ENCODE peak calls at places on chromosomes 4 and X, in five cellular contexts. G is tibial nerve, D is mesendoderm, L is IMR-90, X is colonic mucosa. A is an unnamed sample.
A peak's percentile ranks its signal among the peaks of the same experiment; 100 is the strongest.

GRCh38 chr4:6463311-6464289 is 8.8 kb downstream of the PPP2R2C start:
- DNase-seq in G (no peak), D (no peak), L (no peak), X (no peak), A (no peak)

GRCh38 chrX:148580016-148580415 is 79.6 kb downstream of the AFF2 start:
- DNase-seq in G (no peak), D (no peak), L (no peak), X (no peak), A (no peak)

GRCh38 chrX:42102586-42103282 is 179.4 kb upstream of the CASK start:
- DNase-seq in G (no peak), D (no peak), L (no peak), X (no peak), A (no peak)

GRCh38 chr4:79340568-79340967 is 14.7 kb upstream of the NAA11 start:
- DNase-seq in G (no peak), D (no peak), L (no peak), X (no peak), A (no peak)

GRCh38 chrX:2589186-2590020 is 88.6 kb upstream of the DHRSX start:
- DNase-seq in G (no peak), D (no peak), L (peak; percentile 35), X (no peak), A (no peak)

GRCh38 chr4:11418610-11419009 is 10.1 kb downstream of the HS3ST1 start:
- DNase-seq in G (no peak), D (peak; percentile 52), L (peak; percentile 7), X (no peak), A (no peak)

GRCh38 chr4:11343536-11343935 is 85.2 kb downstream of the HS3ST1 start:
- DNase-seq in G (no peak), D (peak; percentile 92), L (no peak), X (no peak), A (no peak)

GRCh38 chrX:22686138-22686541 is 313.6 kb upstream of the DDX53 start:
- DNase-seq in G (peak; percentile 35), D (no peak), L (peak; percentile 73), X (no peak), A (peak; percentile 13)

GRCh38 chr4:38673109-38673978 is 9.3 kb downstream of the KLF3 start:
- DNase-seq in G (no peak), D (no peak), L (no peak), X (peak; percentile 96), A (no peak)

GRCh38 chr4:146488495-146489174 is 33.1 kb downstream of the SLC10A7 start:
- DNase-seq in G (no peak), D (no peak), L (peak; percentile 17), X (no peak), A (no peak)

GRCh38 chrX:109732319-109732779 is 708 bp downstream of the ACSL4 start:
- DNase-seq in G (no peak), D (peak; percentile 26), L (peak; percentile 59), X (no peak), A (peak; percentile 53)

GRCh38 chr4:168724243-168724642 is 227.4 kb downstream of the PALLD start:
- DNase-seq in G (no peak), D (no peak), L (no peak), X (no peak), A (no peak)

GRCh38 chr4:165915215-165915614 is 42.2 kb downstream of the TLL1 start:
- DNase-seq in G (no peak), D (no peak), L (no peak), X (no peak), A (no peak)

GRCh38 chrX:76420237-76420636 is 7.3 kb upstream of the MAGEE1 start:
- DNase-seq in G (no peak), D (no peak), L (no peak), X (no peak), A (no peak)

GRCh38 chr4:42309571-42310260 is 87.6 kb upstream of the SHISA3 start:
- DNase-seq in G (no peak), D (no peak), L (no peak), X (no peak), A (no peak)

GRCh38 chr4:81421346-81422218 is 50.1 kb downstream of the RASGEF1B start:
- DNase-seq in G (no peak), D (peak; percentile 92), L (peak; percentile 56), X (peak; percentile 76), A (no peak)

GRCh38 chrX:31038585-31039326 is 33.1 kb downstream of the FTHL17 start:
- DNase-seq in G (no peak), D (peak; percentile 24), L (peak; percentile 31), X (peak; percentile 30), A (peak; percentile 49)

GRCh38 chrX:113300580-113300979 is 459.9 kb upstream of the AMOT start:
- DNase-seq in G (no peak), D (no peak), L (no peak), X (no peak), A (no peak)

GRCh38 chrX:80602017-80602765 is 181.9 kb downstream of the TENT5D start:
- DNase-seq in G (no peak), D (no peak), L (no peak), X (no peak), A (no peak)

GRCh38 chr4:164402554-164402953 is 351.4 kb upstream of the SMIM31 start:
- DNase-seq in G (no peak), D (no peak), L (no peak), X (no peak), A (no peak)

GRCh38 chr4:78311306-78311705 is 240.3 kb upstream of the ANXA3 start:
- DNase-seq in G (no peak), D (peak; percentile 66), L (no peak), X (no peak), A (no peak)

GRCh38 chrX:31287861-31288260 is 216.0 kb upstream of the FTHL17 start:
- DNase-seq in G (no peak), D (no peak), L (no peak), X (no peak), A (no peak)

GRCh38 chr4:47032405-47033106 is 1.2 kb downstream of the GABRB1 start:
- DNase-seq in G (no peak), D (peak; percentile 86), L (peak; percentile 65), X (peak; percentile 52), A (peak; percentile 79)

GRCh38 chr4:68176500-68176899 is 46.8 kb upstream of the TMPRSS11F start:
- DNase-seq in G (no peak), D (peak; percentile 27), L (no peak), X (no peak), A (peak; percentile 2)

GRCh38 chr4:123127218-123127617 is 204.8 kb upstream of the NUDT6 start:
- DNase-seq in G (no peak), D (no peak), L (peak; percentile 42), X (no peak), A (peak; percentile 51)

GRCh38 chr4:38529189-38530115 is 134.5 kb upstream of the KLF3 start:
- DNase-seq in G (no peak), D (peak; percentile 15), L (no peak), X (peak; percentile 81), A (no peak)

GRCh38 chrX:41452972-41453371 is 5.8 kb downstream of the NYX start:
- DNase-seq in G (no peak), D (no peak), L (peak; percentile 45), X (no peak), A (peak; percentile 41)

GRCh38 chrX:103756736-103757135 is 19.9 kb upstream of the PLP1 start:
- DNase-seq in G (no peak), D (no peak), L (no peak), X (no peak), A (no peak)

DNA sequence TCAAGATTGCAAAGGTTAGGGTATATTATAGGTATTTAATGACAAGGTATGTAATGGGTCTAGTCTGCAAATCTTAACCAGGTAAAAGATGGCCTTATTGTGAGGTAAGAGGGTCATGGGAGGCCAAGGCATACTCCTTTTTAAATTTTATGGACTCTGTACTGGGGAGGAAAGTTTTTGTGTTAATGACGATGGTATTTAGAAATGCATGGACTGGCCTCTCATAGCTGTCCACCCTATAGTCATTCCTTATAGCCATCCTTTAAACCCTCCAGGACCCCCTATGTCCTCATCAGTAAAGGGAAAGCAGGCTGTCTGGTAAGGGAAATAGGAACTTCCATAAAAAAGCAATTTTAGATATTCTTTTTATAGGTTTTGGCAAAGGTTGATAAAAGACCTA is 1.5 kb downstream of the AIMP1 start:
- DNase-seq in G (no peak), D (no peak), L (no peak), X (no peak), A (no peak)
- H3K4me3 ChIP-seq in G (no peak overlapping the region), D (no peak overlapping the region), L (no peak overlapping the region), X (peak overlapping the region; percentile 91), A (no peak overlapping the region)

GRCh38 chrX:131831185-131831520 is 191.9 kb upstream of the STK26 start:
- DNase-seq in G (no peak), D (no peak), L (peak; percentile 3), X (no peak), A (no peak)

GRCh38 chrX:131830400-131831184 is 192.5 kb upstream of the STK26 start:
- DNase-seq in G (peak; percentile 22), D (peak; percentile 98), L (peak; percentile 69), X (peak; percentile 83), A (peak; percentile 89)

GRCh38 chrX:131826572-131826971 is 196.5 kb upstream of the STK26 start:
- DNase-seq in G (no peak), D (no peak), L (no peak), X (no peak), A (no peak)

GRCh38 chrX:131828482-131828881 is 194.6 kb upstream of the STK26 start:
- DNase-seq in G (no peak), D (peak; percentile 41), L (no peak), X (no peak), A (no peak)

GRCh38 chrX:131827935-131828334 is 195.2 kb upstream of the STK26 start:
- DNase-seq in G (no peak), D (peak; percentile 82), L (no peak), X (no peak), A (peak; percentile 41)
- H3K4me3 ChIP-seq in G (no peak overlapping the region), D (peak overlapping the region; percentile 7), L (no peak overlapping the region), X (no peak overlapping the region), A (no peak overlapping the region)

DNA sequence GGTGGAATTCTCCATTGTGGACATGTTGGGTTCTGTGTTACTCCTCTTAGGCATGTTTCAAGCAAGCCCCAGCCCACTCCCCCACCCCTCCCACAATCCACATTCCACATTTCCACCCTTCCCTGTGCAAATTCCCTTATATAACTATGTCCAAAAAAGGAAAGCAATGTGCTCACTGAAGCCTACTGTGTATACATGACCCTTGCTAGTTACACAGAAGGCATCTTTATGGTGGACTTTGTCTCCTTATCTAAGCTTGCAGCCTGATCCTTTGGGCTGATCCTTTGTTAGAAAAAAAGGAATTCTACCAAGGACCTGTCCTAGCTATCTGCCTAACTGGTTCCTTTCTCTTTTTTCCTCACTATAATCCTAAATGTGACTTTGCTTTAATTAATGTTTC is 796.8 kb downstream of the NLGN4X start:
- DNase-seq in G (no peak), D (no peak), L (no peak), X (no peak), A (no peak)
- H3K4me3 ChIP-seq in G (no peak overlapping the region), D (no peak overlapping the region), L (no peak overlapping the region), X (no peak overlapping the region), A (no peak overlapping the region)

DNA sequence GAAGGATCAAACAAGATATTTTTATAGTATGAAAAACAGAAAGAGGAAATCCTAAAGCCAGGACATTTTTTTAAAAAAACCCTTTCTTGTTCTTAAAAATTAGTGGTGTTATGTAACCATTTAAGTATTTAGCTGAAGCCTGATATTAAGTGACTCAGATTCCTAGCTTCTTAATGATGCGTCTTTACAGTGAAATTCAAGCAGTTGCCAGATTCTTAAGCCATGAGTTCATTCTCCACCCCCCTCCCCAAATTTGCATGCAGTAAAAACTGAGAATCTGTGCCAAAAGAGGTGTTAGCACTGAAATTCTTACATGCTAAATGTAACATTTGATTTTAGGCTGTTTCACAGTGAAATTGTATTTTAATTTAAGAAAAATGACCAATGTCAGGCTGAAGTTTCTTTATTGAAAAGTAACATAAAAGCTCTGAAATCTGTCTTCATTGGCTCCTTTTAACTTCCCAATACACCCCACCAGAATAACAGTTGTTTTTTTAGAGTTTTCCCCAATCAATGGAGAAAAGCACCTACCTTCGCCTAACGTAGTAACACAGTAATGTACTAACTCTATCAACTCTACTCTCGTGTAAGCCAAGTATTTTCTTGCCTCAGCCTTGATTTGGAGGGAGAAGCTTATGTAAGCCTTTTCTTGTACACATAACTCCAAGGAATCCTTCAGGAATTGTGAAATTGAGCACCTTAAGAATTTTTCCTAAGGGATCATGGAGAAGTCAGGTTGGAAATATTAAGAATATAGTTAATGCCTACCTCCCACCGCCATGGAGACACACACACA is 181.0 kb downstream of the RAPGEF2 start:
- DNase-seq in G (no peak), D (peak; percentile 96), L (peak; percentile 87), X (no peak), A (peak; percentile 64)
- H3K4me3 ChIP-seq in G (no peak overlapping the region), D (no peak overlapping the region), L (no peak overlapping the region), X (no peak overlapping the region), A (no peak overlapping the region)

A was measured in mesenchymal stem cell.